ENCODE peak calls at places on chromosome 9, in seven cellular contexts. S is GM12878, A is sigmoid colon, C is suprapubic skin, J is upper lobe of left lung, Z is A549, G is K562. Y is an unnamed sample.

GRCh38 chr9:136245194-136246150 is at the start of gene QSOX2:
- DNase-seq in S (peak; percentile 11), A (peak; percentile 91), C (peak; percentile 86), J (peak; percentile 85), Z (peak; percentile 87), G (peak; percentile 93), Y (peak; percentile 90)

GRCh38 chr9:125843646-125844045 is 96.5 kb downstream of the PBX3 start:
- DNase-seq in S (no peak), A (peak; percentile 65), C (no peak), J (no peak), Z (no peak), G (no peak), Y (no peak)

GRCh38 chr9:69549310-69550202 is 122.6 kb downstream of the APBA1 start:
- DNase-seq in S (no peak), A (no peak), C (no peak), J (no peak), Z (peak; percentile 49), G (peak; percentile 26), Y (no peak)

GRCh38 chr9:129929467-129930125 is 94.3 kb downstream of the USP20 start:
- DNase-seq in S (no peak), A (no peak), C (no peak), J (no peak), Z (no peak), G (no peak), Y (no peak)

GRCh38 chr9:74035786-74036185 is 461.3 kb upstream of the RORB start:
- DNase-seq in S (no peak), A (no peak), C (no peak), J (no peak), Z (no peak), G (no peak), Y (no peak)

GRCh38 chr9:71975833-71976232 is 64.4 kb downstream of the C9orf85 start:
- DNase-seq in S (no peak), A (no peak), C (no peak), J (no peak), Z (no peak), G (no peak), Y (no peak)

GRCh38 chr9:109206670-109207069 is 39.6 kb upstream of the FRRS1L start:
- DNase-seq in S (no peak), A (no peak), C (no peak), J (no peak), Z (peak; percentile 21), G (no peak), Y (no peak)

GRCh38 chr9:136013116-136013515 is 51.9 kb upstream of the UBAC1 start:
- DNase-seq in S (no peak), A (peak; percentile 65), C (no peak), J (no peak), Z (no peak), G (no peak), Y (peak; percentile 47)

GRCh38 chr9:18668944-18669343 is 195.0 kb downstream of the ADAMTSL1 start:
- DNase-seq in S (no peak), A (no peak), C (no peak), J (no peak), Z (peak; percentile 10), G (no peak), Y (no peak)

GRCh38 chr9:17481565-17481964 is 97.3 kb upstream of the SH3GL2 start:
- DNase-seq in S (no peak), A (no peak), C (no peak), J (no peak), Z (no peak), G (no peak), Y (no peak)

DNA sequence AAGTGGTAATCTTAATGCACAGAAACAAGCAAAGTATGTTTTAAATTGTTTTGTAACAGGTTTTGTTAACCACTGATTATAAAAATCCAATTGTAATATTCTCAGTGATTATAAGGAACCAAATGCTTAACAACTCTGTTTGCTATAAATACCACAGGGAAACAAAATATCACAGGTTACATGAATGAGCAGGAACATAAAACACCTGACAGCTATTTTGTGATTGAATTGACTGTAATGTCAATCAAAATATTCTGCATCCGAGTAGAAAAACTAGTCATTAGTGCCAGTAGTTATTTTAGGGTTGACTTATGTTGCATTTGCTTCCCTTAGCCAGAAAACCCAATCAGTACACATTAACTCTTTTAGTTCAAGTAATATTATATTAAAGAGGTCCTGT is 1707.8 kb upstream of the ACO1 start:
- DNase-seq in S (no peak), A (no peak), C (no peak), J (no peak), Z (no peak), G (no peak), Y (no peak)
- TF ChIP-seq EP300 in S (no peak), A (no peak), C (no peak), J (no peak), Z (no peak), G (no peak), Y (no peak)

DNA sequence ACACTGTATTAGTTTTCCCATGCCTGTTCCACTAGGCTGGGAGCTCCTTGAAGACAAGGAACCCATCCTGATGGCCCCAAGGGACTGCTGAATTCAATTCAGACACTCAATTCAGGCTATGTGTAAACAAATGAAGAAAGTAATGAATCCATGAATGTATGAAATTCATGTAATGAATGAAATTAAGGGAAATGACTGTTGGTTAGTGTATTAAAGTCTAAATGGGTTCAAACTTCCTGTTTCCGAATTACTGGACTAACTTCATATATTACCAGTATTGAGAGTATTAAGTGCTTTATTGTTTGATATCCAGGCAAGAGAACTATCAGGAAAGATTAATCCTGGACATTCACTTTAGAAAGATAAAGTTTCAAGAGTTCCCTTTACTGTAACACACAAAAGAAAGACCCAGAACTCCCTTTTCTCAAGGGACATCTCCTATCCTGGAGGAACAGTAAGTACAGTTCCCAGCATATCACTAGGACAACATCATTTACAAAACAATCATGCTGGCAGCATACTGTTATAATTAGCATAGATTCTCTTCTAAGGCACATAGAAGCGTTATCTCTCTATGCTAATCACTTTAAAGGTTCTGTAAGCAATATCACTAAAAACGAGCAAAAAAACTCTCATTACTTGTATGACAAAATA is 28.5 kb upstream of the IFNK start:
- DNase-seq in S (no peak), A (no peak), C (no peak), J (no peak), Z (no peak), G (no peak), Y (no peak)
- H3K4me3 ChIP-seq in S (no peak overlapping the region), A (no peak overlapping the region), C (no peak overlapping the region), J (no peak overlapping the region), Z (no peak overlapping the region), G (no peak overlapping the region), Y (no peak overlapping the region)

GRCh38 chr9:97300586-97300985 is 6.9 kb upstream of the CCDC180 start:
- DNase-seq in S (no peak), A (no peak), C (no peak), J (peak; percentile 51), Z (no peak), G (no peak), Y (no peak)
- TF ChIP-seq EP300 in S (no peak), A (no peak), C (no peak), J (no peak), Z (no peak), G (no peak), Y (no peak)

GRCh38 chr9:122213102-122213588 is 15.6 kb downstream of the LHX6 start:
- DNase-seq in S (no peak), A (peak; percentile 19), C (no peak), J (no peak), Z (no peak), G (no peak), Y (no peak)
- H3K4me3 ChIP-seq in S (no peak overlapping the region), A (peak overlapping the region; percentile 39), C (peak overlapping the region; percentile 51), J (peak overlapping the region; percentile 41), Z (peak overlapping the region; percentile 49), G (peak overlapping the region; percentile 58), Y (no peak overlapping the region)

GRCh38 chr9:91145496-91145895 is 216.2 kb downstream of the AUH start:
- DNase-seq in S (no peak), A (no peak), C (no peak), J (no peak), Z (no peak), G (no peak), Y (no peak)
- TF ChIP-seq EP300 in S (no peak), A (no peak), C (no peak), J (no peak), Z (no peak), G (no peak), Y (no peak)

DNA sequence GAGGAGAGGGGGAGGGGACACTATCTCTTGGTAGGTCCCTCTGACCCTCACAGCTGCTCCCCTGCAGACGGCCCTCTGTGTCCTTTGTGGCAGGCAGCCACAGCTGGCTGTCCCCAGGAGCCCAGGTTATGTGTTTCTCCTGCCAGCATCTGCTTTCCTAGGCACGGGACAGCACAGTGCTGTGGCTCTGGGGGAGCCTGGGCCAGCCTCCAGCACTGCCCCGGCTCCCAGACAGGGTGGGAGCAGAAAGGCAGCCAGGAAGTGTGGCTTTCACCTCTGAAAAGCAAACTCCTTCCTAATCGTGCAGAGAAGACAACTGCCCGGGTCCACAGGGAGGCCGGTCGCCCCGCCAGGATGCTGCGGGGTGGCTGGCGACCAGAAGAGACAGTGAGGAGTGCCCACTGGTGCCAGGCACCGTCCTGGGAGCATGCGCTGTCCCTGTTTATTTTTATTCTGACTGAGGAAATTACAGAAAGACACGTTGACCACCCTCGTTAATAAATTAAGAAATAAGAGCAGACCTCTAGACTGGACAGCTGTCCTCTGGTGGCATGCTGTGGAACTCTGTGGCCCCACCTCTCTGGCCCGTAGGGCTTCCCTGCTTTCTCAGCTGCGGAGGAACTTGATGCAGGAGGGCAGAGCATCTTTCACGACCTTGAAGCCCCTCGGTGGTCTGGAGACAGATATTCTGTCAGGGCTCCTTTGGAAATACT is 240.3 kb downstream of the FANCC start:
- DNase-seq in S (no peak), A (peak; percentile 62), C (peak; percentile 44), J (peak; percentile 18), Z (no peak), G (no peak), Y (no peak)
- H3K4me3 ChIP-seq in S (no peak overlapping the region), A (peak overlapping the region; percentile 5), C (no peak overlapping the region), J (no peak overlapping the region), Z (no peak overlapping the region), G (no peak overlapping the region), Y (no peak overlapping the region)